ENCODE peak calls at places on chromosomes 13 and 19, in four cellular contexts. V is ascending aorta, Q is heart right ventricle, Y is astrocyte of the cerebellum. T is an unnamed sample.

GRCh38 chr13:41509996-41510395 is 52.6 kb downstream of the RGCC start:
- DNase-seq in V (no peak), Q (no peak), Y (no peak), T (no peak)

GRCh38 chr19:48627211-48627864 is 8.0 kb downstream of the SPHK2 start:
- DNase-seq in V (no peak), Q (no peak), Y (no peak), T (no peak)

GRCh38 chr13:30355405-30355741 is 48.0 kb upstream of the KATNAL1 start:
- DNase-seq in V (no peak), Q (no peak), Y (no peak), T (no peak)

GRCh38 chr13:106238690-106239089 is 296.8 kb downstream of the EFNB2 start:
- DNase-seq in V (no peak), Q (no peak), Y (no peak), T (no peak)

GRCh38 chr13:51844862-51845573 is at the start of gene TMEM272:
- DNase-seq in V (no peak), Q (peak; percentile 31), Y (no peak), T (no peak)

GRCh38 chr19:45496349-45496953 is 396 bp downstream of the RTN2 start:
- DNase-seq in V (no peak), Q (no peak), Y (no peak), T (no peak)

GRCh38 chr19:49347835-49348234 is 12.6 kb downstream of the CD37 start:
- DNase-seq in V (no peak), Q (no peak), Y (peak; percentile 41), T (no peak)

GRCh38 chr13:32023096-32023495 is 8.5 kb upstream of the FRY start:
- DNase-seq in V (no peak), Q (no peak), Y (no peak), T (no peak)

GRCh38 chr13:82963466-82963865 is 918.8 kb downstream of the SLITRK1 start:
- DNase-seq in V (no peak), Q (no peak), Y (no peak), T (no peak)

GRCh38 chr13:75689686-75690085 is 53.6 kb downstream of the LMO7 start:
- DNase-seq in V (no peak), Q (no peak), Y (no peak), T (no peak)

GRCh38 chr13:51541037-51541436 is 43.2 kb upstream of the WDFY2 start:
- DNase-seq in V (no peak), Q (no peak), Y (no peak), T (no peak)

GRCh38 chr13:31970237-31970930 is 61.2 kb upstream of the FRY start:
- DNase-seq in V (no peak), Q (no peak), Y (peak; percentile 12), T (no peak)

GRCh38 chr19:10339380-10339960 is at the start of gene ICAM3:
- DNase-seq in V (no peak), Q (no peak), Y (no peak), T (no peak)

GRCh38 chr13:27425151-27425917 is 915 bp downstream of the GTF3A start:
- DNase-seq in V (no peak), Q (no peak), Y (no peak), T (no peak)

GRCh38 chr13:95323930-95324662 is 22.8 kb upstream of the ABCC4 start:
- DNase-seq in V (no peak), Q (no peak), Y (no peak), T (no peak)

GRCh38 chr13:25489238-25489637 is 117.5 kb downstream of the ATP8A2 start:
- DNase-seq in V (no peak), Q (no peak), Y (no peak), T (no peak)

GRCh38 chr19:30799854-30800755 is 427.9 kb downstream of the ZNF536 start:
- DNase-seq in V (no peak), Q (peak; percentile 34), Y (no peak), T (no peak)

GRCh38 chr13:20997301-20998061 is 63.9 kb downstream of the LATS2 start:
- DNase-seq in V (no peak), Q (peak; percentile 36), Y (peak; percentile 91), T (no peak)

GRCh38 chr13:59534806-59535205 is 628.9 kb downstream of the DIAPH3 start:
- DNase-seq in V (no peak), Q (no peak), Y (no peak), T (no peak)

GRCh38 chr13:32048816-32049215 is 17.2 kb downstream of the FRY start:
- DNase-seq in V (no peak), Q (no peak), Y (no peak), T (no peak)

GRCh38 chr19:46000497-46001246 is 5.4 kb downstream of the CCDC61 start:
- DNase-seq in V (no peak), Q (no peak), Y (no peak), T (no peak)

GRCh38 chr19:15871570-15871969 is 26.3 kb downstream of the CYP4F2 start:
- DNase-seq in V (peak; percentile 40), Q (no peak), Y (no peak), T (no peak)

GRCh38 chr19:35045667-35046300 is 4.3 kb downstream of the HPN start:
- DNase-seq in V (no peak), Q (no peak), Y (no peak), T (no peak)

GRCh38 chr13:31101511-31102170 is 60.1 kb downstream of the HSPH1 start:
- DNase-seq in V (peak; percentile 38), Q (peak; percentile 45), Y (no peak), T (no peak)

GRCh38 chr13:85223883-85224656 is 575.1 kb downstream of the SLITRK6 start:
- DNase-seq in V (no peak), Q (no peak), Y (no peak), T (no peak)

GRCh38 chr19:55080121-55080914 is 4.6 kb downstream of the EPS8L1 start:
- DNase-seq in V (no peak), Q (peak; percentile 56), Y (no peak), T (no peak)

GRCh38 chr13:101712026-101712348 is 259.5 kb downstream of the ITGBL1 start:
- DNase-seq in V (no peak), Q (no peak), Y (no peak), T (no peak)

DNA sequence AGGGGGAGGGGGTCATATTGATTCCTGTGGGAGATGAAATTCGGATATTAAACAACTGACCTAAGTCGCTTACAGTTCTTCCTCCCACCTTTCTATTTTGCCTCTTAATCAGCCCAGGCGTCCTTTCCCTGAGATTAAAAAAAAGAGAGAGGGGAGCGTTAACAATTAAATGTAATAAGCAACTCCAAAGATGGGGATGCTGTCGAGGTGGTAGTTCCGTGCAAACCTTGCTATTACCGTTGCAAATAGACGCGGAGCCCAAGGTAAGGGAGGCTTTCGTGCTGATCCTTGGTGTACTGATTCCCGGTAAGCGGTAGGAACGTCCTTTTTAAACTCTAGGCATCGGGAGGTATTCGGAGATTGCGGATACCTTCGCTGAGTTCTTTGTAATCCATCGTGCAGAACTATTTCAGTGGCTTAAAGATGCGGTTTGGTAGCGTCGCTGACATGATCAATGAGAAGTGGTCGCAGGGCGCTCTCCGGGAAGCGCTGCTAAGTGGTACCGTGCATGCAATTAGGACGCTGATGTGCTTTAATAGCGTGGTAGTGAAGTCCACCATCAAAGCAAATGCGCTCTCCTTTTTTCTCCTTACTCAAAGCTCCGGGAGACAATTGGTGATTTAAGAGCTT is 3.1 kb downstream of the SLITRK5 start:
- DNase-seq in V (no peak), Q (no peak), Y (no peak), T (no peak)
- H3K4me3 ChIP-seq in V (peak overlapping the region; percentile 17), Q (no peak overlapping the region), Y (peak overlapping the region; percentile 76), T (peak overlapping the region; percentile 62)

GRCh38 chr13:23377603-23378002 is 55.9 kb downstream of the SACS start:
- DNase-seq in V (peak; percentile 75), Q (no peak), Y (no peak), T (no peak)

GRCh38 chr13:23380534-23380933 is 53.0 kb downstream of the SACS start:
- DNase-seq in V (no peak), Q (no peak), Y (no peak), T (no peak)

GRCh38 chr13:23378009-23378632 is 55.4 kb downstream of the SACS start:
- DNase-seq in V (peak; percentile 86), Q (peak; percentile 51), Y (peak; percentile 97), T (peak; percentile 82)

GRCh38 chr13:23372264-23372905 is 61.1 kb downstream of the SACS start:
- DNase-seq in V (no peak), Q (no peak), Y (no peak), T (no peak)

DNA sequence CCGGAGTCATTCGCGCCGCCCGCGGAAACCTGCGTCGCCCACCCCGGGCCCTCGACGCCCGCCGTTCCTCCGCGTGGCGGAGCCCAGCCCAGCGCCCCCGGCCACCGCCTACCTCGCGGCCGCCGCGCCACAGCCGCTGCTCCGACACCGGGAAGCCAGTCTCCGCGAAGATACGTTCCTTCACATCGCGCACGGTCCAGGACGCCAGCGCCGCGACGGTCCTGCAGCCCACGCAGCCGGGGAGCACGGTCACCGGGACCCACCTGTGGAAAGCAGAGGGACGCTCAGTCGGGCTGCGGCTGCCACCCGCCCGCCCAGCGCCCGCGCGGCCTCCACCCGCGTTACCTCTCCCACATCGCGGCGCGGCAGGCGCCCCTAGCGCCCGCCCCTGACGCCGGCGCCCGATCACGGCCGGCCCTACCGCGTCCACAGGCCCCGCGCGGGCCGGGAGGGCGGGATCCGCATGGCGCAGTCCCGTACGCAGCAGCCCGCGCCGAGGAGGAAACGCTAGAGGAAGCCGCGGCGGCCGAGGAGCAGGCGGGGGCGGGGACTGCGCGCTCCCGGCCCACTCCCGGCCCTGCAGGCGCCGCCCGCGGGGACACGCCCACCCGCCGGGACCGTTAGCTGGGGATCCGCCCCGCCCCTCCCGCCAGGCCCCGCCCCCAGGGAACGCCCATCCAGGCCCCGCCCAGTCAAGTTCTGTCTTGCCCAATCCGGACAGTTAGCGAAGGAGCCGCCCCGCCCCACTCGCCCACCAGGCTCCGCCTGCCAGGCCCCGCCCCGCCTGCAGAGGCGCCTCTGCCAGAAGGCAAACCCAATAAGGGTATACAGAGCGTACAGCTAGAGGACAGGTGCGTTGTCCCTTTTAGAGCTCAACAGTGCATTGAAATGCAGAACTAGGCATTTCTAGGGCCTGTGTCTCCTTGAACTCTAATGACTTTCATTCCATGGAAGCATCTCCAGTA is 58.2 kb downstream of the SACS start:
- DNase-seq in V (peak; percentile 98), Q (peak; percentile 97), Y (peak; percentile 87), T (no peak)
- TF ChIP-seq CTCF in V (no peak), Q (peak; percentile 45), Y (no peak), T (no peak)

DNA sequence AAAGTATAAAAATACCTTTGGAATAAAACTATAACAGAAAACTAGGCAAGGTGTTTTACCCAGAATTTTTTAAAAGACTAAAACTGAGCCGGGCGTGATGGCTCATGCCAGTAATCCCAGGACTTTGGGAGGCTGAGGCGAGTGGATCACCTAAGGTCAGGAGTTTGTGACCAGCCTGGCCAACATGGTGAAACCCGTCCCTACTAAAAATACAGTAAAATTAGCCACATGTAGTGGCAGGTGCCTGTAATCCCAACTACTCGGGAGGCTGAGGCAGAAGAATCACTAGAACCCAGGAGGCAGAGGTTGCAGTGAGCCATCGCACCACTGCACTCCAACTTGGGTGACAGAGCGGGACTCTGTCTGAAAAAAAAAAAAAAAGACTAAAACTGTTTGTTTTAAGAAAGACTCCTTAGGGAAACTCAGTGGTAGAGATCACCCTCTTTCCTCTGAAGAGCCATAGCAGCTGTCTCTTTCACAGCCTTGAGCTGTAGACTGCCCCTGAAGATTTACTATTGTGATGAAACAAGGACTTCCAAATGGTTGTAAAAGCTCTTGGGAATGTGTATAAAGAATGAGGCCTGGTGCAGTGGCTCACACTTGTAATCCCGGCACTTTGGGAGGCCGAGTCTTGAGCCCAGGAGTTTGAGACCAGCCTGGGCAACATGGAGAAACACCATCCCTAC is 14.7 kb upstream of the KCTD4 start:
- DNase-seq in V (no peak), Q (no peak), Y (no peak), T (no peak)
- H3K4me3 ChIP-seq in V (no peak overlapping the region), Q (no peak overlapping the region), Y (no peak overlapping the region), T (no peak overlapping the region)

DNA sequence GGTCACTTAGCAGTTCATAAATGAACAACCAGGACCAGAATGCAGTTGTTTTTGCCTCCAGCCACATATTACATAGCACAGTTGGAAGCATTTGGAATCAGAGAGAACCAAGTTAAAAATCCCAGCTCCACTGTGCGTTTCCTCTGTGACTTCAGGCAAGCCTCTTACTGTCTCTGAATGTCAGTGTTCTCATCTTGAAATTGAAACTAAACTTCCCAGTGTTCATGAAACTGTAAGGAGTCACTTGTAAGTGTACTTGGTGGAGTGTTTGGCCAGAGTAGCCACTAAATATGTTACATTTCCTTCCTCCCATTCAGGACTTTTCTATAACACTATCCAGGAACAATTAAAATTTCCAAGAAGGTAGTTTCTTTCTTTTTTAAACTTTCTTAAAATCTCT is 276.8 kb downstream of the KCNRG start:
- DNase-seq in V (no peak), Q (no peak), Y (no peak), T (no peak)
- TF ChIP-seq CTCF in V (no peak), Q (no peak), Y (no peak), T (no peak)

T was measured in epithelial cell of proximal tubule.